ENCODE peak calls at places on chromosomes 2 and 18, in nine cellular contexts. Z is breast epithelium, M is posterior cingulate gyrus, T is adrenal gland, O is left cardiac atrium, U is Daoy, V is memory B cell, R is mesothelial cell of epicardium, I is NCI-H1694 treated with DMSO at 0.1 percent for 48 hours. W is an unnamed sample.

GRCh38 chr2:144712277-144712944 is 192.5 kb upstream of the ZEB2 start:
- DNase-seq in Z (no peak), M (no peak), T (no peak), O (no peak), U (no peak), V (no peak), R (no peak), I (no peak), W (no peak)

GRCh38 chr2:43323810-43324588 is 97.6 kb upstream of the ZFP36L2 start:
- DNase-seq in Z (peak; percentile 52), M (no peak), T (no peak), O (peak; percentile 71), U (no peak), V (no peak), R (no peak), I (no peak), W (no peak)

GRCh38 chr2:60998628-60999545 is 18.6 kb upstream of the PEX13 start:
- DNase-seq in Z (no peak), M (no peak), T (no peak), O (no peak), U (peak; percentile 11), V (peak; percentile 64), R (no peak), I (peak; percentile 92), W (no peak)

GRCh38 chr2:109385506-109385905 is 228.3 kb downstream of the SEPTIN10 start:
- DNase-seq in Z (no peak), M (peak; percentile 81), T (no peak), O (no peak), U (no peak), V (no peak), R (no peak), I (no peak), W (peak; percentile 15)

GRCh38 chr18:79692056-79692455 is 12.5 kb downstream of the CTDP1 start:
- DNase-seq in Z (no peak), M (no peak), T (no peak), O (no peak), U (no peak), V (no peak), R (no peak), I (no peak), W (no peak)

GRCh38 chr2:120985997-120986651 is 250.5 kb downstream of the GLI2 start:
- DNase-seq in Z (no peak), M (peak; percentile 70), T (no peak), O (no peak), U (no peak), V (no peak), R (no peak), I (no peak), W (no peak)

GRCh38 chr2:3519255-3520190 is at the start of gene ADI1:
- DNase-seq in Z (peak; percentile 61), M (peak; percentile 96), T (peak; percentile 85), O (peak; percentile 88), U (peak; percentile 87), V (peak; percentile 71), R (peak; percentile 75), I (peak; percentile 88), W (peak; percentile 95)

GRCh38 chr2:33655626-33656025 is 56.5 kb upstream of the FAM98A start:
- DNase-seq in Z (no peak), M (no peak), T (no peak), O (no peak), U (no peak), V (no peak), R (no peak), I (no peak), W (no peak)

GRCh38 chr2:151040036-151040435 is 221.6 kb downstream of the RBM43 start:
- DNase-seq in Z (peak; percentile 48), M (no peak), T (peak; percentile 16), O (no peak), U (no peak), V (no peak), R (no peak), I (no peak), W (no peak)

GRCh38 chr18:38368246-38368645 is 802.6 kb upstream of the CELF4 start:
- DNase-seq in Z (no peak), M (no peak), T (no peak), O (no peak), U (no peak), V (no peak), R (no peak), I (no peak), W (no peak)

GRCh38 chr2:203579131-203579643 is 44.1 kb upstream of the RAPH1 start:
- DNase-seq in Z (peak; percentile 72), M (no peak), T (peak; percentile 10), O (no peak), U (peak; percentile 22), V (no peak), R (no peak), I (no peak), W (no peak)

GRCh38 chr2:241161646-241162281 is 11.5 kb downstream of the PPP1R7 start:
- DNase-seq in Z (peak; percentile 57), M (peak; percentile 94), T (peak; percentile 90), O (peak; percentile 85), U (peak; percentile 77), V (no peak), R (no peak), I (no peak), W (no peak)

GRCh38 chr2:111905990-111906735 is 7.8 kb downstream of the MERTK start:
- DNase-seq in Z (peak; percentile 56), M (no peak), T (no peak), O (no peak), U (no peak), V (no peak), R (no peak), I (no peak), W (no peak)

GRCh38 chr2:239846789-239847676 is 178.1 kb downstream of the NDUFA10 start:
- DNase-seq in Z (no peak), M (no peak), T (no peak), O (no peak), U (no peak), V (no peak), R (no peak), I (no peak), W (no peak)

GRCh38 chr2:32862269-32863055 is 84.3 kb upstream of the LTBP1 start:
- DNase-seq in Z (no peak), M (no peak), T (no peak), O (no peak), U (no peak), V (no peak), R (no peak), I (no peak), W (no peak)

GRCh38 chr2:136022747-136023146 is 37.3 kb upstream of the DARS1 start:
- DNase-seq in Z (no peak), M (no peak), T (no peak), O (no peak), U (no peak), V (no peak), R (no peak), I (no peak), W (no peak)

GRCh38 chr2:47564129-47564528 is 161.2 kb downstream of the MSH2 start:
- DNase-seq in Z (no peak), M (no peak), T (no peak), O (no peak), U (no peak), V (no peak), R (no peak), I (no peak), W (no peak)

GRCh38 chr2:74740395-74741075 is 86.5 kb downstream of the SEMA4F start:
- DNase-seq in Z (peak; percentile 23), M (peak; percentile 74), T (peak; percentile 76), O (peak; percentile 58), U (peak; percentile 95), V (no peak), R (no peak), I (no peak), W (peak; percentile 79)

GRCh38 chr2:151162185-151162584 is 99.5 kb downstream of the RBM43 start:
- DNase-seq in Z (no peak), M (no peak), T (no peak), O (no peak), U (no peak), V (no peak), R (no peak), I (peak; percentile 69), W (no peak)

GRCh38 chr2:138716183-138716582 is 64.0 kb downstream of the NXPH2 start:
- DNase-seq in Z (no peak), M (no peak), T (no peak), O (no peak), U (no peak), V (no peak), R (no peak), I (no peak), W (no peak)

GRCh38 chr2:1446281-1446680 is 33.0 kb downstream of the TPO start:
- DNase-seq in Z (no peak), M (peak; percentile 52), T (no peak), O (no peak), U (peak; percentile 68), V (no peak), R (no peak), I (no peak), W (no peak)

GRCh38 chr18:27954226-27954625 is 222.7 kb downstream of the CDH2 start:
- DNase-seq in Z (no peak), M (no peak), T (no peak), O (no peak), U (peak; percentile 32), V (no peak), R (no peak), I (no peak), W (no peak)

GRCh38 chr2:27887830-27888229 is 2.4 kb downstream of the RBKS start:
- DNase-seq in Z (no peak), M (no peak), T (no peak), O (no peak), U (no peak), V (no peak), R (no peak), I (no peak), W (no peak)

GRCh38 chr18:11121426-11121825 is 27.9 kb downstream of the PIEZO2 start:
- DNase-seq in Z (no peak), M (no peak), T (no peak), O (no peak), U (no peak), V (no peak), R (no peak), I (no peak), W (no peak)

GRCh38 chr2:158835431-158835830 is 40.3 kb downstream of the DAPL1 start:
- DNase-seq in Z (no peak), M (no peak), T (no peak), O (no peak), U (no peak), V (no peak), R (no peak), I (no peak), W (no peak)

GRCh38 chr2:397561-398325 is 109.9 kb upstream of the ALKAL2 start:
- DNase-seq in Z (no peak), M (no peak), T (no peak), O (no peak), U (no peak), V (no peak), R (no peak), I (no peak), W (no peak)

GRCh38 chr2:200795044-200795443 is 16.7 kb upstream of the BZW1 start:
- DNase-seq in Z (no peak), M (no peak), T (peak; percentile 68), O (no peak), U (no peak), V (no peak), R (no peak), I (no peak), W (no peak)

GRCh38 chr18:38751897-38752296 is 1186.3 kb upstream of the CELF4 start:
- DNase-seq in Z (no peak), M (peak; percentile 95), T (no peak), O (no peak), U (no peak), V (no peak), R (no peak), I (no peak), W (no peak)

GRCh38 chr2:100235098-100235497 is 87.2 kb downstream of the LONRF2 start:
- DNase-seq in Z (no peak), M (no peak), T (no peak), O (no peak), U (no peak), V (peak; percentile 52), R (no peak), I (no peak), W (no peak)

GRCh38 chr18:47448956-47449355 is 197.5 kb upstream of the SKOR2 start:
- DNase-seq in Z (no peak), M (no peak), T (no peak), O (no peak), U (no peak), V (no peak), R (no peak), I (no peak), W (no peak)

GRCh38 chr2:32264422-32265149 is at the start of gene NLRC4:
- DNase-seq in Z (no peak), M (no peak), T (no peak), O (no peak), U (no peak), V (peak; percentile 26), R (no peak), I (no peak), W (no peak)

W was measured in upper lobe of right lung.